ENCODE peak calls at places on chromosomes 11 and 22, in five cellular contexts. X is AG04450, K is A172, J is HFFc6, R is C1 segment of cervical spinal cord. O is an unnamed sample.

GRCh38 chr11:91703042-91703441 is 521.6 kb upstream of the FAT3 start:
- DNase-seq in K (no peak), J (no peak), X (no peak), R (no peak), O (no peak)

GRCh38 chr11:109085708-109086373 is 336.1 kb upstream of the C11orf87 start:
- DNase-seq in R (no peak), J (no peak), X (no peak), K (peak; percentile 16), O (no peak)

GRCh38 chr11:101346591-101346990 is 217.0 kb upstream of the PGR start:
- DNase-seq in X (no peak), R (no peak), K (peak; percentile 0), J (peak; percentile 9), O (no peak)

GRCh38 chr22:26430600-26430999 is 1.5 kb downstream of the ASPHD2 start:
- DNase-seq in X (no peak), K (no peak), J (no peak), R (no peak), O (no peak)

GRCh38 chr11:6323291-6323905 is 3.1 kb upstream of the CAVIN3 start:
- DNase-seq in R (no peak), K (no peak), X (no peak), J (no peak), O (no peak)

GRCh38 chr11:123838659-123839058 is 32.5 kb upstream of the OR6M1 start:
- DNase-seq in X (no peak), K (no peak), J (no peak), R (no peak), O (no peak)

GRCh38 chr22:24976442-24977218 is 24.1 kb downstream of the KIAA1671 start:
- DNase-seq in R (no peak), K (no peak), J (no peak), X (no peak), O (no peak)

GRCh38 chr11:6622261-6623171 is 3.3 kb upstream of the TPP1 start:
- DNase-seq in X (no peak), R (no peak), J (no peak), K (no peak), O (no peak)

GRCh38 chr11:77069336-77069968 is 2.7 kb downstream of the CAPN5 start:
- DNase-seq in R (no peak), X (no peak), J (no peak), K (no peak), O (no peak)

GRCh38 chr22:50293441-50294318 is 13.8 kb downstream of the PLXNB2 start:
- DNase-seq in X (no peak), R (no peak), K (no peak), J (peak; percentile 71), O (no peak)

GRCh38 chr11:123491241-123491640 is 61.2 kb downstream of the GRAMD1B start:
- DNase-seq in J (no peak), K (no peak), X (no peak), R (no peak), O (no peak)

GRCh38 chr11:73330569-73331093 is 22.6 kb downstream of the ARHGEF17 start:
- DNase-seq in J (peak; percentile 52), X (no peak), K (peak; percentile 42), R (no peak), O (no peak)

GRCh38 chr22:19604711-19605268 is 80.6 kb upstream of the CLDN5 start:
- DNase-seq in X (no peak), J (no peak), K (no peak), R (no peak), O (no peak)

GRCh38 chr22:49788492-49788891 is 39.2 kb downstream of the BRD1 start:
- DNase-seq in J (peak; percentile 17), X (no peak), K (no peak), R (no peak), O (no peak)

GRCh38 chr22:45994516-45995404 is 17.8 kb upstream of the WNT7B start:
- DNase-seq in K (peak; percentile 53), X (no peak), R (peak; percentile 63), J (peak; percentile 58), O (peak; percentile 74)

GRCh38 chr22:22111267-22111751 is 128.7 kb upstream of the TOP3B start:
- DNase-seq in K (peak; percentile 82), X (peak; percentile 77), J (peak; percentile 69), R (no peak), O (no peak)

GRCh38 chr11:123174196-123175183 is 20.6 kb downstream of the CLMP start:
- DNase-seq in R (no peak), X (peak; percentile 96), K (peak; percentile 53), J (peak; percentile 97), O (no peak)

GRCh38 chr11:36308577-36308976 is 12.5 kb downstream of the PRR5L start:
- DNase-seq in J (no peak), R (no peak), X (no peak), K (no peak), O (no peak)

GRCh38 chr11:129408865-129409444 is 33.3 kb downstream of the BARX2 start:
- DNase-seq in X (no peak), J (no peak), K (no peak), R (no peak), O (no peak)

GRCh38 chr11:127789887-127790286 is 789.3 kb upstream of the KIRREL3 start:
- DNase-seq in K (peak; percentile 0), R (no peak), X (no peak), J (no peak), O (no peak)

GRCh38 chr11:94473177-94473799 is 20.4 kb downstream of the MRE11 start:
- DNase-seq in X (no peak), K (no peak), R (no peak), J (no peak), O (peak; percentile 73)

GRCh38 chr11:63666874-63667273 is 4.3 kb downstream of the ATL3 start:
- DNase-seq in K (no peak), R (no peak), J (peak; percentile 66), X (peak; percentile 74), O (no peak)

GRCh38 chr11:69994810-69995209 is 83.3 kb upstream of the ANO1 start:
- DNase-seq in K (no peak), J (no peak), R (no peak), X (no peak), O (no peak)

GRCh38 chr11:73493838-73494598 is 103.9 kb downstream of the FAM168A start:
- DNase-seq in R (no peak), K (peak; percentile 74), J (peak; percentile 84), X (peak; percentile 27), O (no peak)

GRCh38 chr11:36026315-36026968 is 82.6 kb downstream of the LDLRAD3 start:
- DNase-seq in J (no peak), R (no peak), X (no peak), K (no peak), O (no peak)

GRCh38 chr11:16800382-16800781 is 61.9 kb downstream of the C11orf58 start:
- DNase-seq in X (no peak), K (no peak), J (no peak), R (no peak), O (no peak)

GRCh38 chr11:61496602-61497400 is 11.7 kb upstream of the LRRC10B start:
- DNase-seq in R (no peak), X (no peak), K (no peak), J (no peak), O (no peak)

GRCh38 chr11:47907499-47907898 is 59.3 kb upstream of the NUP160 start:
- DNase-seq in K (no peak), X (no peak), J (no peak), R (no peak), O (no peak)

GRCh38 chr22:39091136-39092081 is 5.6 kb upstream of the APOBEC3H start:
- DNase-seq in R (no peak), K (no peak), J (no peak), X (no peak), O (no peak)

GRCh38 chr11:61890536-61891330 is 612 bp downstream of the FADS3 start:
- DNase-seq in J (peak; percentile 80), X (no peak), K (peak; percentile 80), R (no peak), O (peak; percentile 24)

GRCh38 chr11:44936527-44936926 is 14.2 kb downstream of the TP53I11 start:
- DNase-seq in J (peak; percentile 55), X (peak; percentile 59), R (peak; percentile 74), K (peak; percentile 64), O (peak; percentile 72)

GRCh38 chr11:46491661-46492331 is 100.2 kb upstream of the CHRM4 start:
- DNase-seq in J (no peak), X (no peak), K (no peak), R (no peak), O (no peak)

GRCh38 chr11:27153136-27153535 is 112.5 kb downstream of the BBOX1 start:
- DNase-seq in X (no peak), R (no peak), K (no peak), J (peak; percentile 37), O (no peak)

GRCh38 chr11:101049123-101049522 is 80.5 kb downstream of the PGR start:
- DNase-seq in X (no peak), K (peak; percentile 11), R (no peak), J (peak; percentile 1), O (no peak)

GRCh38 chr11:8601376-8602133 is 7.5 kb upstream of the STK33 start:
- DNase-seq in J (no peak), X (no peak), K (no peak), R (no peak), O (no peak)

GRCh38 chr11:1943977-1944376 is 3.2 kb upstream of the MRPL23 start:
- DNase-seq in J (no peak), X (no peak), K (peak; percentile 78), R (no peak), O (no peak)

GRCh38 chr22:19187716-19188563 is 9.4 kb upstream of the SLC25A1 start:
- DNase-seq in K (no peak), J (no peak), R (no peak), X (no peak), O (no peak)

GRCh38 chr11:68968306-68969255 is 12.2 kb downstream of the MRGPRD start:
- DNase-seq in X (no peak), K (no peak), J (peak; percentile 11), R (no peak), O (no peak)

GRCh38 chr11:68542617-68543016 is 82.1 kb downstream of the PPP6R3 start:
- DNase-seq in X (peak; percentile 70), R (no peak), J (peak; percentile 88), K (peak; percentile 58), O (no peak)

GRCh38 chr22:45581549-45582080 is 78.9 kb downstream of the FBLN1 start:
- DNase-seq in X (no peak), J (no peak), K (no peak), R (no peak), O (no peak)